ENCODE peak calls at places on chromosomes 3 and 15, in ten cellular contexts. F is neuronal stem cell, K is K562, O is fibroblast of lung, R is MM.1S, T is IMR-90, Y is Karpas-422, B is mesendoderm, A is H1, U is neural progenitor cell. V is an unnamed sample.

GRCh38 chr3:196941846-196942225 is 492 bp downstream of the NCBP2 start:
- DNase-seq in F (no peak), K (peak; percentile 64), O (no peak), R (peak; percentile 64), T (peak; percentile 51), Y (peak; percentile 86), B (no peak), A (no peak), U (peak; percentile 79), V (no peak)

GRCh38 chr3:48747703-48748102 is 30.7 kb upstream of the IP6K2 start:
- DNase-seq in F (no peak), K (no peak), O (no peak), R (no peak), T (no peak), Y (no peak), B (no peak), A (no peak), U (no peak), V (no peak)

GRCh38 chr15:89725064-89725463 is 26.0 kb downstream of the MESP1 start:
- DNase-seq in F (no peak), K (no peak), O (no peak), R (no peak), T (no peak), Y (no peak), B (no peak), A (no peak), U (no peak), V (no peak)

GRCh38 chr15:79006071-79006470 is 61.2 kb upstream of the CTSH start:
- DNase-seq in F (no peak), K (no peak), O (no peak), R (no peak), T (no peak), Y (no peak), B (no peak), A (no peak), U (no peak), V (no peak)

GRCh38 chr3:23629181-23629893 is 176.4 kb upstream of the UBE2E1 start:
- DNase-seq in F (no peak), K (no peak), O (peak; percentile 43), R (no peak), T (peak; percentile 71), Y (no peak), B (peak; percentile 70), A (no peak), U (no peak), V (no peak)

GRCh38 chr3:44114142-44114541 is 127.5 kb upstream of the TOPAZ1 start:
- DNase-seq in F (no peak), K (peak; percentile 75), O (peak; percentile 43), R (no peak), T (peak; percentile 3), Y (peak; percentile 89), B (peak; percentile 74), A (peak; percentile 89), U (peak; percentile 70), V (no peak)

GRCh38 chr15:37765809-37766208 is 168.6 kb upstream of the TMCO5A start:
- DNase-seq in F (no peak), K (no peak), O (peak; percentile 5), R (peak; percentile 25), T (peak; percentile 32), Y (no peak), B (peak; percentile 13), A (no peak), U (no peak), V (peak; percentile 65)

GRCh38 chr3:143865302-143865701 is 17.0 kb upstream of the SLC9A9 start:
- DNase-seq in F (no peak), K (no peak), O (peak; percentile 65), R (no peak), T (peak; percentile 3), Y (no peak), B (no peak), A (no peak), U (no peak), V (no peak)

DNA sequence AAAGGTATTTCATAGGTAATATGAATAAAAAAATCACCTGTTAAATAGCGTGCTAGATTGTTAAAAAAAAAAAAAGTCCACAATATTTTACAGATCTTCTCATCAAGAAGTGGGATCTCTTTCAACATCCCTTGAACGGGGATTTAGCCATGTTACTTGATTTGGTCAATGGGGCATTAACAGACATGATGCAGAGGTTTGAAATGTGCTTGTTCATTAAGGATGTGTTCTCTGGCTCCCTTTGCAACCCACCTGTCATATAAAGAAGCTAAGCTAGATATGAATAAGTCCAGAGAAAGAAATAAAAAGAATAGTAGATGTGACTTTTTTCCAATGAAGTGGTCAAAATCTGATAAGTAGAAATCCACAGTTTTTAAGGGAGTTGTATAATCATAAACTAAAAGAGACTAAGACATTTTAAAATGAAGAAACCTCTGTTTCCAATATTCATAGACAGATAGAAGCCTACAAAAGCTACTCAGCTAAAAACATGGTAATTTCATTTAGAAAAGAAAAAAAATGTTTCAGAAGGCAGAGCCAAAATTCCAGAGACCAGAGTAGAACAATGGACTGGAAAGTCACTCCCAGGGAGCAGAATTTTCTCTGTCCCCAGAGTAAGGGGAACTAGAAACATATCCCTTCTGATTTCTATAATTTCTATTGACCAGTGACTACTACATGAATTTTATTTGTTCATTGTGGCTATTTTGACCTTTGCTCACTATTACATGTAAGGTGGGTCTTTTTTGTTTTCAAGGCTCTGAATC is 79.2 kb downstream of the PLSCR2 start:
- DNase-seq in F (no peak), K (no peak), O (no peak), R (no peak), T (no peak), Y (no peak), B (no peak), A (no peak), U (no peak), V (no peak)
- H3K27ac ChIP-seq in F (no peak overlapping the region), K (no peak overlapping the region), O (no peak overlapping the region), R (no peak overlapping the region), T (peak overlapping the region; percentile 48), Y (no peak overlapping the region), B (no peak overlapping the region), A (no peak overlapping the region), U (no peak overlapping the region), V (no peak overlapping the region)

DNA sequence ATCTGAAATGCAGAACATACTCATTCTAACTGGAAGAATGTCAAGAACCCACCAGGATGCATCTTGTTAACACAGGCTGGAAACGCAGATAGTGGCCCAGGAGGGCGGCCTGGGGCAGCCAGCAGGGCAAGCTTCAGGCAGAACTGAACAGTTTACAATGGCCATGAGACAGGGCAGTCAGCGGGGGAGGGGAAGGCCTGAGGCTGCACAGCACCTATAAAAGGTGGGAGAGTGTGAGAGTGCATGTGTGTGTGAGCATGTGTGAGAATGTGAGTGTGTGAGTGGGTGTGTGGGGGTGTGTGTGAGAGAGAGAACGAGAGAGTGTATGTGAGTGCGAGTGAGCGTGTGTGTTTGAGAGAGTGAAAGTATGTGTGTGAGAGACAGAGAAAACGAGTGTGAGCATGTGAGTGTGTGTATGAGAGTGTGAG is 26.8 kb upstream of the SLCO2A1 start:
- DNase-seq in F (no peak), K (no peak), O (no peak), R (no peak), T (peak; percentile 18), Y (no peak), B (peak; percentile 35), A (no peak), U (no peak), V (no peak)
- H3K9ac ChIP-seq in F (no peak overlapping the region), K (no peak overlapping the region), O (no peak overlapping the region), R (no peak overlapping the region), T (no peak overlapping the region), Y (no peak overlapping the region), B (no peak overlapping the region), A (no peak overlapping the region), U (no peak overlapping the region), V (no peak overlapping the region)

DNA sequence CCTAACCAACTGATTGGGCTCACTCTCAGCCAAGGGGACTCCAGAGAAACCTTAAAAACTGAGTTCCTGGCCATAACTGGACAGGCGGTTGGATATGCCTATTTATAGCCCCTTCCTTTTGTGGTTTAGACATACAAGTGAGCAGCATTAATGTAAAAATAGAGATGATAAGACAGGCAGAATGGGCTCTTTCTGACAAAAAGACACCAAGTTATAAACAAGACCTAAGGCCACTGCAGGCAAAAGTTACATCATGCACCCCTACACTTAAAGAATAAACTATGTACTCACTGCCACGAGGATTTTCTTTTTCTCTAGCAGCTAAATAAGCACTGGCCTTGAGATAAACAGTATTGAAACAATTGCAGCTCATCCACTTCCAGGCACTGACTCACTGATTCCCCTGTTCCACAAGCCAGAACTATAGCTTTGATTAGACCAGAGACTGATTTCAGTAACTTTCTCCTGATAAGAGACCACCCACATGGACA is 30.1 kb downstream of the SUCNR1 start:
- DNase-seq in F (no peak), K (no peak), O (peak; percentile 90), R (peak; percentile 35), T (peak; percentile 93), Y (no peak), B (peak; percentile 77), A (no peak), U (no peak), V (no peak)
- H3K4me3 ChIP-seq in F (no peak overlapping the region), K (no peak overlapping the region), O (no peak overlapping the region), R (no peak overlapping the region), T (no peak overlapping the region), Y (no peak overlapping the region), B (no peak overlapping the region), A (no peak overlapping the region), U (no peak overlapping the region), V (no peak overlapping the region)

DNA sequence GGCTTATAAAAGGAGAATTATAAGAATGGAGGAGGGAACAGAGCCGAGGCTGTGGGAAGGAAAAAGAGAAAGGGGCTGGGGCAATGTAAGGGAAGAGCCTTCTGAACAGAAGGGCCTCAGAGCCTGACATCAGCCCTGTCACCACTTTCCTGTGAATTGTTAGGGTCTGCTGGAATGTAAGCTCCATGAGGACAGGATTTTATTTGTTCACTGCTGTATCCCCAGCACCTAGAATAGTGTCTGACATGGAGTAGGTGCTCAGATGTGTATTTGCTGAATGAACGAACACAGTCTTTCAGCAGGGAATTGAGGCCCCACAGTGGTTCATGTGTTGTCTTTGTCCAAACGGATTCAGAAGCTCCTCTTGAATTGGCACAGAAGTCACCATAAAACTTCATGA is 251.5 kb downstream of the OPA1 start:
- DNase-seq in F (no peak), K (no peak), O (no peak), R (no peak), T (no peak), Y (no peak), B (no peak), A (no peak), U (no peak), V (no peak)
- H3K27ac ChIP-seq in F (no peak overlapping the region), K (peak overlapping the region; percentile 95), O (no peak overlapping the region), R (no peak overlapping the region), T (no peak overlapping the region), Y (no peak overlapping the region), B (no peak overlapping the region), A (no peak overlapping the region), U (no peak overlapping the region), V (no peak overlapping the region)